ENCODE peak calls at places on chromosomes 11 and 22, in ten cellular contexts. One of them, this sample, is unnamed.

GRCh38 chr11:116394022-116394421 is 378.8 kb downstream of the BUD13 start:
- DNase-seq in astrocyte of the spinal cord: no peak
- DNase-seq in right atrium auricular region: no peak
- DNase-seq in sigmoid colon: no peak
- DNase-seq in cardiac muscle cell: no peak
- DNase-seq in Caco-2: no peak
- DNase-seq in coronary artery: no peak
- DNase-seq in fibroblast of lung: no peak
- DNase-seq in AG10803: no peak
- DNase-seq in neural progenitor cell: no peak
- DNase-seq in this sample: no peak

GRCh38 chr11:61161190-61162091 is at the start of gene VPS37C:
- DNase-seq in astrocyte of the spinal cord: peak; percentile 84
- DNase-seq in right atrium auricular region: peak; percentile 89
- DNase-seq in sigmoid colon: peak; percentile 92
- DNase-seq in cardiac muscle cell: peak; percentile 91
- DNase-seq in Caco-2: peak; percentile 92
- DNase-seq in coronary artery: peak; percentile 95
- DNase-seq in fibroblast of lung: peak; percentile 81
- DNase-seq in AG10803: peak; percentile 83
- DNase-seq in neural progenitor cell: peak; percentile 95
- DNase-seq in this sample: peak; percentile 89

GRCh38 chr11:2760196-2760871 is 60.5 kb upstream of the KCNQ1OT1 start:
- DNase-seq in astrocyte of the spinal cord: no peak
- DNase-seq in right atrium auricular region: peak; percentile 40
- DNase-seq in sigmoid colon: peak; percentile 59
- DNase-seq in cardiac muscle cell: no peak
- DNase-seq in Caco-2: peak; percentile 15
- DNase-seq in coronary artery: peak; percentile 65
- DNase-seq in fibroblast of lung: no peak
- DNase-seq in AG10803: no peak
- DNase-seq in neural progenitor cell: no peak
- DNase-seq in this sample: no peak

GRCh38 chr11:87439981-87440760 is 402.4 kb downstream of the TMEM135 start:
- DNase-seq in astrocyte of the spinal cord: no peak
- DNase-seq in right atrium auricular region: no peak
- DNase-seq in sigmoid colon: no peak
- DNase-seq in cardiac muscle cell: no peak
- DNase-seq in Caco-2: no peak
- DNase-seq in coronary artery: no peak
- DNase-seq in fibroblast of lung: no peak
- DNase-seq in AG10803: peak; percentile 78
- DNase-seq in neural progenitor cell: no peak
- DNase-seq in this sample: no peak

GRCh38 chr11:8610532-8611116 is 16.6 kb upstream of the STK33 start:
- DNase-seq in astrocyte of the spinal cord: peak; percentile 25
- DNase-seq in right atrium auricular region: no peak
- DNase-seq in sigmoid colon: no peak
- DNase-seq in cardiac muscle cell: no peak
- DNase-seq in Caco-2: no peak
- DNase-seq in coronary artery: no peak
- DNase-seq in fibroblast of lung: no peak
- DNase-seq in AG10803: no peak
- DNase-seq in neural progenitor cell: no peak
- DNase-seq in this sample: peak; percentile 65

GRCh38 chr11:9906043-9906791 is 242.3 kb downstream of the SWAP70 start:
- DNase-seq in astrocyte of the spinal cord: peak; percentile 87
- DNase-seq in right atrium auricular region: no peak
- DNase-seq in sigmoid colon: no peak
- DNase-seq in cardiac muscle cell: no peak
- DNase-seq in Caco-2: peak; percentile 88
- DNase-seq in coronary artery: no peak
- DNase-seq in fibroblast of lung: peak; percentile 96
- DNase-seq in AG10803: peak; percentile 100
- DNase-seq in neural progenitor cell: peak; percentile 3
- DNase-seq in this sample: peak; percentile 95

GRCh38 chr11:73463359-73463758 is 87.2 kb downstream of the RELT start:
- DNase-seq in astrocyte of the spinal cord: peak; percentile 32
- DNase-seq in right atrium auricular region: no peak
- DNase-seq in sigmoid colon: no peak
- DNase-seq in cardiac muscle cell: no peak
- DNase-seq in Caco-2: no peak
- DNase-seq in coronary artery: no peak
- DNase-seq in fibroblast of lung: peak; percentile 80
- DNase-seq in AG10803: peak; percentile 71
- DNase-seq in neural progenitor cell: no peak
- DNase-seq in this sample: peak; percentile 69

GRCh38 chr11:47565340-47566165 is at the start of gene PTPMT1:
- DNase-seq in astrocyte of the spinal cord: peak; percentile 61
- DNase-seq in right atrium auricular region: peak; percentile 64
- DNase-seq in sigmoid colon: peak; percentile 87
- DNase-seq in cardiac muscle cell: peak; percentile 89
- DNase-seq in Caco-2: peak; percentile 92
- DNase-seq in coronary artery: no peak
- DNase-seq in fibroblast of lung: peak; percentile 72
- DNase-seq in AG10803: peak; percentile 69
- DNase-seq in neural progenitor cell: peak; percentile 80
- DNase-seq in this sample: peak; percentile 68

GRCh38 chr11:88301478-88302140 is 35.9 kb downstream of the CTSC start:
- DNase-seq in astrocyte of the spinal cord: peak; percentile 40
- DNase-seq in right atrium auricular region: no peak
- DNase-seq in sigmoid colon: no peak
- DNase-seq in cardiac muscle cell: peak; percentile 59
- DNase-seq in Caco-2: no peak
- DNase-seq in coronary artery: no peak
- DNase-seq in fibroblast of lung: peak; percentile 84
- DNase-seq in AG10803: peak; percentile 52
- DNase-seq in neural progenitor cell: no peak
- DNase-seq in this sample: no peak

GRCh38 chr11:72203163-72203562 is 11.2 kb downstream of the FOLR1 start:
- DNase-seq in astrocyte of the spinal cord: no peak
- DNase-seq in right atrium auricular region: no peak
- DNase-seq in sigmoid colon: no peak
- DNase-seq in cardiac muscle cell: no peak
- DNase-seq in Caco-2: peak; percentile 3
- DNase-seq in coronary artery: peak; percentile 29
- DNase-seq in fibroblast of lung: no peak
- DNase-seq in AG10803: no peak
- DNase-seq in neural progenitor cell: no peak
- DNase-seq in this sample: no peak

GRCh38 chr11:116981216-116981887 is 116.9 kb downstream of the SIK3 start:
- DNase-seq in astrocyte of the spinal cord: no peak
- DNase-seq in right atrium auricular region: no peak
- DNase-seq in sigmoid colon: no peak
- DNase-seq in cardiac muscle cell: no peak
- DNase-seq in Caco-2: no peak
- DNase-seq in coronary artery: no peak
- DNase-seq in fibroblast of lung: no peak
- DNase-seq in AG10803: peak; percentile 63
- DNase-seq in neural progenitor cell: no peak
- DNase-seq in this sample: no peak

GRCh38 chr11:71201231-71201630 is 51.1 kb downstream of the SHANK2 start:
- DNase-seq in astrocyte of the spinal cord: no peak
- DNase-seq in right atrium auricular region: no peak
- DNase-seq in sigmoid colon: no peak
- DNase-seq in cardiac muscle cell: no peak
- DNase-seq in Caco-2: no peak
- DNase-seq in coronary artery: no peak
- DNase-seq in fibroblast of lung: no peak
- DNase-seq in AG10803: no peak
- DNase-seq in neural progenitor cell: no peak
- DNase-seq in this sample: no peak

GRCh38 chr22:41998361-41999261 is at the start of gene WBP2NL:
- DNase-seq in astrocyte of the spinal cord: peak; percentile 80
- DNase-seq in right atrium auricular region: peak; percentile 85
- DNase-seq in sigmoid colon: peak; percentile 87
- DNase-seq in cardiac muscle cell: no peak
- DNase-seq in Caco-2: peak; percentile 88
- DNase-seq in coronary artery: no peak
- DNase-seq in fibroblast of lung: peak; percentile 78
- DNase-seq in AG10803: peak; percentile 70
- DNase-seq in neural progenitor cell: no peak
- DNase-seq in this sample: peak; percentile 81

GRCh38 chr22:43996981-43997265 is 27.2 kb upstream of the PARVB start:
- DNase-seq in astrocyte of the spinal cord: no peak
- DNase-seq in right atrium auricular region: no peak
- DNase-seq in sigmoid colon: peak; percentile 46
- DNase-seq in cardiac muscle cell: no peak
- DNase-seq in Caco-2: no peak
- DNase-seq in coronary artery: no peak
- DNase-seq in fibroblast of lung: no peak
- DNase-seq in AG10803: no peak
- DNase-seq in neural progenitor cell: peak; percentile 67
- DNase-seq in this sample: no peak

GRCh38 chr22:43995798-43996169 is 28.3 kb upstream of the PARVB start:
- DNase-seq in astrocyte of the spinal cord: no peak
- DNase-seq in right atrium auricular region: no peak
- DNase-seq in sigmoid colon: no peak
- DNase-seq in cardiac muscle cell: no peak
- DNase-seq in Caco-2: no peak
- DNase-seq in coronary artery: no peak
- DNase-seq in fibroblast of lung: no peak
- DNase-seq in AG10803: no peak
- DNase-seq in neural progenitor cell: no peak
- DNase-seq in this sample: no peak

GRCh38 chr22:43994416-43994815 is 29.7 kb upstream of the PARVB start:
- DNase-seq in astrocyte of the spinal cord: no peak
- DNase-seq in right atrium auricular region: no peak
- DNase-seq in sigmoid colon: peak; percentile 56
- DNase-seq in cardiac muscle cell: no peak
- DNase-seq in Caco-2: no peak
- DNase-seq in coronary artery: no peak
- DNase-seq in fibroblast of lung: no peak
- DNase-seq in AG10803: no peak
- DNase-seq in neural progenitor cell: no peak
- DNase-seq in this sample: no peak

GRCh38 chr22:43995057-43995685 is 28.9 kb upstream of the PARVB start:
- DNase-seq in astrocyte of the spinal cord: no peak
- DNase-seq in right atrium auricular region: no peak
- DNase-seq in sigmoid colon: peak; percentile 58
- DNase-seq in cardiac muscle cell: no peak
- DNase-seq in Caco-2: no peak
- DNase-seq in coronary artery: no peak
- DNase-seq in fibroblast of lung: no peak
- DNase-seq in AG10803: no peak
- DNase-seq in neural progenitor cell: no peak
- DNase-seq in this sample: no peak

GRCh38 chr22:43996170-43996980 is 27.7 kb upstream of the PARVB start:
- DNase-seq in astrocyte of the spinal cord: no peak
- DNase-seq in right atrium auricular region: no peak
- DNase-seq in sigmoid colon: peak; percentile 73
- DNase-seq in cardiac muscle cell: no peak
- DNase-seq in Caco-2: no peak
- DNase-seq in coronary artery: no peak
- DNase-seq in fibroblast of lung: no peak
- DNase-seq in AG10803: no peak
- DNase-seq in neural progenitor cell: no peak
- DNase-seq in this sample: no peak
- H3K4me3 ChIP-seq in astrocyte of the spinal cord: no peak overlapping the region
- H3K4me3 ChIP-seq in right atrium auricular region: no peak overlapping the region
- H3K4me3 ChIP-seq in sigmoid colon: no peak overlapping the region
- H3K4me3 ChIP-seq in cardiac muscle cell: no peak overlapping the region
- H3K4me3 ChIP-seq in Caco-2: no peak overlapping the region
- H3K4me3 ChIP-seq in coronary artery: peak overlapping the region; percentile 43
- H3K4me3 ChIP-seq in fibroblast of lung: no peak overlapping the region
- H3K4me3 ChIP-seq in AG10803: no peak overlapping the region
- H3K4me3 ChIP-seq in neural progenitor cell: no peak overlapping the region
- H3K4me3 ChIP-seq in this sample: no peak overlapping the region

DNA sequence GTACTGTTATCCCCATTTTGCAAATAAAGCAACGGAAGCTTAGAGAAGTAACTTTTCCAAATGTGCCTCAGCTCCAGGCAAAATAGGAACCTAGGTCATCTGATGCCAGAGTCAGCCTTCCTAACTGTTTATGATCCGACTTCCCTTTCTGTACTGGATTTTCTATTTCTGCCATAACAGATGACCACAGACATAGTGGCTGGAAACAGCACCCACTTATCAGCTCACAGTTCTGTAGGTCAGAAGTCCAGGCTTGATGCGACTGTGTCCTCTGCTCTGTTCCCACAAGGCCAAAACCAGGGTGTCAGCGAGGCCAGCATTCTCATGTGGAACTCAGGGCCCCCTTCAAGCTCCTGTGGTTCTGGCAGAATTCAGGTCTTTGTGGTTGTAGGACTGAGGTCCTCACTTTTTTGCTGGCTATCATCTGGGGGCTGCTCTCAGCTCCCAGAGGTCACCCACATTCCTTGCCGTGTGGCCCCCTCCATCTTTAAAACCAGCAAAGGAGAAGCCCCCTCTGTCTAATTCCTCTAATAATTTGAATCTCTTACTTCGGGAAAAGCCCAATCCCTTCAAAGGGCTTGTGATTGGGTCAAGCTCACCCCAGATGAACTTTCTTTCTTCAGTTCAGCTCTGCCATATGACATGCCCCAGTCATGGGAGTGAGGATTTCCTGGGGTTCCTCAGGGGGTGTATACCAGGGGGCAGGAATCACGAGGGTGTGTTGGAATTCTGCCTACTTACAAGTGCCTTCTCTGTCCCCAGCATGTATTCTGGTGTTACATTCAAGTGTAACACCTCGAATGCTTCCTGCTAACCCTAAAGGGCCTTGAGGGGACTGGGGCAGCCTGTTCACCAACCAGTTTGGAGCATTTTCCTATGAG is 15.3 kb downstream of the KCNJ5 start:
- DNase-seq in astrocyte of the spinal cord: no peak
- DNase-seq in right atrium auricular region: no peak
- DNase-seq in sigmoid colon: no peak
- DNase-seq in cardiac muscle cell: no peak
- DNase-seq in Caco-2: no peak
- DNase-seq in coronary artery: no peak
- DNase-seq in fibroblast of lung: no peak
- DNase-seq in AG10803: no peak
- DNase-seq in neural progenitor cell: no peak
- DNase-seq in this sample: no peak
- H3K4me3 ChIP-seq in astrocyte of the spinal cord: no peak overlapping the region
- H3K4me3 ChIP-seq in right atrium auricular region: peak overlapping the region; percentile 70
- H3K4me3 ChIP-seq in sigmoid colon: peak overlapping the region; percentile 51
- H3K4me3 ChIP-seq in cardiac muscle cell: peak overlapping the region; percentile 16
- H3K4me3 ChIP-seq in Caco-2: peak overlapping the region; percentile 35
- H3K4me3 ChIP-seq in coronary artery: peak overlapping the region; percentile 78
- H3K4me3 ChIP-seq in fibroblast of lung: peak overlapping the region; percentile 64
- H3K4me3 ChIP-seq in AG10803: no peak overlapping the region
- H3K4me3 ChIP-seq in neural progenitor cell: peak overlapping the region; percentile 60
- H3K4me3 ChIP-seq in this sample: no peak overlapping the region

GRCh38 chr11:69391192-69392103 is 90.0 kb upstream of the LINC01488 start:
- DNase-seq in astrocyte of the spinal cord: no peak
- DNase-seq in right atrium auricular region: no peak
- DNase-seq in sigmoid colon: peak; percentile 56
- DNase-seq in cardiac muscle cell: no peak
- DNase-seq in Caco-2: peak; percentile 26
- DNase-seq in coronary artery: no peak
- DNase-seq in fibroblast of lung: no peak
- DNase-seq in AG10803: no peak
- DNase-seq in neural progenitor cell: no peak
- DNase-seq in this sample: no peak
- H3K4me3 ChIP-seq in astrocyte of the spinal cord: no peak overlapping the region
- H3K4me3 ChIP-seq in right atrium auricular region: no peak overlapping the region
- H3K4me3 ChIP-seq in sigmoid colon: no peak overlapping the region
- H3K4me3 ChIP-seq in cardiac muscle cell: no peak overlapping the region
- H3K4me3 ChIP-seq in Caco-2: no peak overlapping the region
- H3K4me3 ChIP-seq in coronary artery: no peak overlapping the region
- H3K4me3 ChIP-seq in fibroblast of lung: no peak overlapping the region
- H3K4me3 ChIP-seq in AG10803: no peak overlapping the region
- H3K4me3 ChIP-seq in neural progenitor cell: no peak overlapping the region
- H3K4me3 ChIP-seq in this sample: no peak overlapping the region

GRCh38 chr11:134046681-134047449 is 22.0 kb upstream of the JAM3 start:
- DNase-seq in astrocyte of the spinal cord: no peak
- DNase-seq in right atrium auricular region: no peak
- DNase-seq in sigmoid colon: no peak
- DNase-seq in cardiac muscle cell: no peak
- DNase-seq in Caco-2: no peak
- DNase-seq in coronary artery: no peak
- DNase-seq in fibroblast of lung: no peak
- DNase-seq in AG10803: no peak
- DNase-seq in neural progenitor cell: no peak
- DNase-seq in this sample: no peak
- H3K4me3 ChIP-seq in astrocyte of the spinal cord: no peak overlapping the region
- H3K4me3 ChIP-seq in right atrium auricular region: peak overlapping the region; percentile 22
- H3K4me3 ChIP-seq in sigmoid colon: peak overlapping the region; percentile 10
- H3K4me3 ChIP-seq in cardiac muscle cell: no peak overlapping the region
- H3K4me3 ChIP-seq in Caco-2: no peak overlapping the region
- H3K4me3 ChIP-seq in coronary artery: peak overlapping the region; percentile 58
- H3K4me3 ChIP-seq in fibroblast of lung: peak overlapping the region; percentile 16
- H3K4me3 ChIP-seq in AG10803: peak overlapping the region; percentile 52
- H3K4me3 ChIP-seq in neural progenitor cell: no peak overlapping the region
- H3K4me3 ChIP-seq in this sample: no peak overlapping the region

This sample was measured in choroid plexus epithelial cell.